ENCODE peak calls at places on chromosomes 4 and X, in eight cellular contexts. U is AG04450, Q is astrocyte, W is left ventricle myocardium inferior, T is AG09309, M is choroid plexus epithelial cell, G is AG10803, N is sigmoid colon. B is an unnamed sample.

GRCh38 chr4:26900765-26901164 is 40.1 kb downstream of the STIM2 start:
- DNase-seq in U (no peak), Q (no peak), W (no peak), T (no peak), M (no peak), G (no peak), N (no peak), B (no peak)

GRCh38 chr4:136219592-136220125 is 1312.6 kb downstream of the PCDH18 start:
- DNase-seq in U (no peak), Q (no peak), W (no peak), T (no peak), M (no peak), G (no peak), N (no peak), B (no peak)

GRCh38 chrX:107571296-107571998 is 56.9 kb upstream of the PRPS1 start:
- DNase-seq in U (peak), Q (peak), W (no peak), T (peak), M (peak), G (peak), N (no peak), B (peak)

GRCh38 chr4:122300776-122301175 is 78.0 kb upstream of the ADAD1 start:
- DNase-seq in U (no peak), Q (no peak), W (no peak), T (no peak), M (peak), G (no peak), N (no peak), B (no peak)

GRCh38 chrX:13341491-13342101 is 21.7 kb upstream of the ATXN3L start:
- DNase-seq in U (no peak), Q (peak), W (no peak), T (no peak), M (peak), G (no peak), N (no peak), B (no peak)

GRCh38 chr4:17489721-17490120 is 22.2 kb downstream of the QDPR start:
- DNase-seq in U (no peak), Q (no peak), W (no peak), T (no peak), M (no peak), G (no peak), N (no peak), B (no peak)

GRCh38 chrX:46791927-46792825 is 33.3 kb upstream of the SLC9A7 start:
- DNase-seq in U (no peak), Q (peak), W (no peak), T (peak), M (peak), G (peak), N (no peak), B (peak)

GRCh38 chrX:10028283-10029104 is 61.3 kb downstream of the CLDN34 start:
- DNase-seq in U (no peak), Q (no peak), W (no peak), T (no peak), M (no peak), G (no peak), N (peak), B (no peak)

GRCh38 chr4:173515458-173515857 is 14.6 kb downstream of the HAND2 start:
- DNase-seq in U (no peak), Q (no peak), W (no peak), T (no peak), M (no peak), G (no peak), N (no peak), B (no peak)

GRCh38 chr4:1204286-1204827 is 32.0 kb upstream of the SPON2 start:
- DNase-seq in U (no peak), Q (no peak), W (no peak), T (no peak), M (no peak), G (no peak), N (no peak), B (no peak)

GRCh38 chrX:124984140-124984813 is 335.4 kb upstream of the TEX13C start:
- DNase-seq in U (no peak), Q (no peak), W (no peak), T (no peak), M (no peak), G (no peak), N (no peak), B (no peak)

GRCh38 chr4:53012738-53013137 is 150.6 kb downstream of the RASL11B start:
- DNase-seq in U (no peak), Q (no peak), W (no peak), T (no peak), M (peak), G (peak), N (no peak), B (peak)

GRCh38 chr4:172009461-172009860 is 196.3 kb downstream of the GALNTL6 start:
- DNase-seq in U (no peak), Q (peak), W (no peak), T (no peak), M (no peak), G (peak), N (no peak), B (no peak)

GRCh38 chr4:45186249-45186648 is 459.9 kb upstream of the GNPDA2 start:
- DNase-seq in U (no peak), Q (no peak), W (no peak), T (no peak), M (no peak), G (no peak), N (no peak), B (no peak)

GRCh38 chr4:154467886-154468285 is 23.7 kb downstream of the DCHS2 start:
- DNase-seq in U (no peak), Q (peak), W (no peak), T (no peak), M (no peak), G (peak), N (no peak), B (peak)

GRCh38 chr4:179867300-179867878 is 2375.8 kb upstream of the TENM3 start:
- DNase-seq in U (peak), Q (peak), W (no peak), T (no peak), M (peak), G (no peak), N (no peak), B (no peak)

GRCh38 chr4:183838987-183839712 is 66.0 kb upstream of the STOX2 start:
- DNase-seq in U (no peak), Q (peak), W (no peak), T (no peak), M (peak), G (no peak), N (no peak), B (peak)

GRCh38 chrX:56986138-56986537 is 9.2 kb downstream of the SPIN3 start:
- DNase-seq in U (no peak), Q (no peak), W (no peak), T (no peak), M (no peak), G (no peak), N (no peak), B (no peak)

GRCh38 chr4:13920111-13920875 is 292.8 kb upstream of the BOD1L1 start:
- DNase-seq in U (no peak), Q (no peak), W (no peak), T (no peak), M (peak), G (peak), N (no peak), B (peak)

GRCh38 chrX:102651242-102651967 is at the start of gene GPRASP1:
- DNase-seq in U (no peak), Q (peak), W (peak), T (no peak), M (peak), G (peak), N (peak), B (peak)

GRCh38 chr4:70678383-70678999 is 9.8 kb upstream of the UTP3 start:
- DNase-seq in U (no peak), Q (no peak), W (no peak), T (no peak), M (no peak), G (no peak), N (no peak), B (no peak)

GRCh38 chrX:15600071-15600470 is 689 bp downstream of the ACE2 start:
- DNase-seq in U (no peak), Q (no peak), W (no peak), T (no peak), M (no peak), G (no peak), N (no peak), B (no peak)

GRCh38 chrX:15598031-15598430 is 2.7 kb downstream of the ACE2 start:
- DNase-seq in U (no peak), Q (peak), W (no peak), T (no peak), M (no peak), G (no peak), N (no peak), B (no peak)

GRCh38 chrX:15594371-15594770 is 6.4 kb downstream of the ACE2 start:
- DNase-seq in U (no peak), Q (no peak), W (no peak), T (no peak), M (no peak), G (no peak), N (no peak), B (no peak)
- TF ChIP-seq CTCF in U (peak), Q (no peak), W (peak), T (peak), M (peak), G (peak), N (no peak), B (peak)

GRCh38 chrX:70434914-70435586 is 9.6 kb upstream of the DLG3 start:
- DNase-seq in U (no peak), Q (peak), W (peak), T (no peak), M (peak), G (peak), N (no peak), B (peak)
- H3K4me3 ChIP-seq in U (peak), Q (peak), W (peak), T (peak), M (peak), G (peak), N (peak), B (peak)

DNA sequence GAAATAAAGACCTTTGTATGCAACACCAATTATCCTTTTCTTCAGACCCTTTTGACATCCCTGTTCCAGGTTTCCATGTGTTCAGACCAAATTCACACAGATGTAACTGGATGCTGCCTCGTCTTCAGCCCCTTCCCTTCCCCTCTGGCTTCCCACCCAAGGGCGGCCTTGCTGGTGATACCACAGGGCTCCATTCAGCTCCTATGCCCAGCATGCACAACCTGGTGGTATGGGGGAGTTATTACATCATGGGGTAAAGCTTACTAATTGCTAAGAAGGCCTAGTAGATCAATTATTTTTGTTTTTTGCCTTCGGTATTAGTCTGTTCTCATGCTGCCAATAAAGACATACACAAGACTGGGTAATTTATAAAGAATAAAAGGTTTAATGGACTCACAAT is 317.0 kb upstream of the CXXC4 start:
- DNase-seq in U (no peak), Q (no peak), W (no peak), T (no peak), M (no peak), G (no peak), N (no peak), B (no peak)
- TF ChIP-seq CTCF in U (no peak), Q (no peak), W (no peak), T (no peak), M (no peak), G (no peak), N (no peak), B (no peak)

GRCh38 chr4:6916587-6917444 is 7.2 kb downstream of the TBC1D14 start:
- DNase-seq in U (no peak), Q (peak), W (no peak), T (no peak), M (peak), G (peak), N (peak), B (peak)
- H3K4me3 ChIP-seq in U (no peak), Q (no peak), W (no peak), T (no peak), M (no peak), G (no peak), N (peak), B (no peak)

GRCh38 chrX:21975827-21976226 is 35.3 kb downstream of the SMS start:
- DNase-seq in U (peak), Q (peak), W (no peak), T (peak), M (peak), G (peak), N (no peak), B (peak)
- TF ChIP-seq CTCF in U (peak), Q (peak), W (peak), T (peak), M (peak), G (peak), N (peak), B (peak)

GRCh38 chr4:103098746-103099421 is 750 bp downstream of the BDH2 start:
- DNase-seq in U (no peak), Q (no peak), W (no peak), T (no peak), M (peak), G (peak), N (no peak), B (peak)

GRCh38 chr4:103099691-103100392 is at the start of gene BDH2:
- DNase-seq in U (peak), Q (peak), W (no peak), T (peak), M (peak), G (peak), N (peak), B (peak)

GRCh38 chr4:103097112-103097511 is 2.5 kb downstream of the BDH2 start:
- DNase-seq in U (no peak), Q (no peak), W (no peak), T (no peak), M (no peak), G (no peak), N (no peak), B (no peak)

GRCh38 chr4:103100691-103101090 is 1.1 kb upstream of the BDH2 start:
- DNase-seq in U (no peak), Q (no peak), W (no peak), T (no peak), M (no peak), G (no peak), N (no peak), B (no peak)

GRCh38 chr4:103098331-103098730 is 1.3 kb downstream of the BDH2 start:
- DNase-seq in U (no peak), Q (no peak), W (no peak), T (no peak), M (no peak), G (no peak), N (no peak), B (no peak)
- H3K4me3 ChIP-seq in U (peak), Q (no peak), W (peak), T (peak), M (peak), G (peak), N (peak), B (peak)

GRCh38 chrX:134457708-134458107 is 2.3 kb upstream of the HPRT1 start:
- DNase-seq in U (no peak), Q (no peak), W (no peak), T (no peak), M (no peak), G (no peak), N (no peak), B (no peak)
- TF ChIP-seq CTCF in U (no peak), Q (no peak), W (no peak), T (no peak), M (no peak), G (no peak), N (no peak), B (no peak)

DNA sequence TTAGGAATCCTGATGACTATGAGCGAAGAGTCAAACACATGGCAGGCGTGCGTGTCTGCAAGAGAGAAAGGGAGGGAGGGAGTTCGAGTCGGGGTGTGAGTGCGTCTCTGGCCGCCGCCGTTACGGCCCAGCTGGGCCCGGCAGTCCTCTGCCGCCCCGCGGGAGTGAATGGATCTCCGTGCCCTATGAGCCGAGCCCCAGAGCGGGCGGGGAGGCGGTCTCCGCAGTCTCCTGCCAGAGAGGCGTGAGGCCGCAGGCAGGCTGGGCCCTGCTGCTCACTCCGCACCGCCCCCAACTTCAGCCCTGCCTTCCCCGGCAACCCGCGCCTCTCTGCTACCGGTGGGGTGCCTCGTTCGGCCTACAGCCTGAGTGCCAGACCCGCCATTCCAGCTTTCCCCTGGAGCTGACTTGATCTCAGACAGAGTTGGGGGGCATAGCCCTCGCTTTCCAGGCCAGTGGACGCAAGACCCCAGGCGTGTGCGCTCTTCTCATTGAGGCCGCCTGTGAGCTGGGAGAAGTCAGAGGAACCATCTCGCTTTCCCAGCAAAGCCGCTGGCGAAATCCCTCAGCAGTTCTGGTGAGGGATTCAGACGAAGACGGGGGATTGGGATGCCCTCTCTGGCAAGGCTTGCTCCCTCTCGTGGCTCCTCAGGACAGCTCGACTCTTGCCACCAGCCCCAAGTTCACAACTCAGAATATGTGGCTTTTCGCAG is 1.4 kb downstream of the SLC16A2 start:
- DNase-seq in U (peak), Q (peak), W (peak), T (peak), M (peak), G (peak), N (peak), B (peak)
- H3K4me3 ChIP-seq in U (peak), Q (peak), W (peak), T (peak), M (peak), G (peak), N (peak), B (peak)